ENCODE peak calls at places on chromosomes 3 and 15, in seven cellular contexts. One of them, this sample, is unnamed.

GRCh38 chr3:28980631-28981030 is 300.2 kb upstream of the RBMS3 start:
- DNase-seq in SK-MEL-5: no peak
- DNase-seq in stimulated activated CD4-positive, alpha-beta T cell treated with anti-CD3 and anti-CD28 coated beads, Interleukin-15, amount 100 ng/mL, for 1 hour: no peak
- DNase-seq in frontal cortex: no peak
- DNase-seq in effector memory CD4-positive, alpha-beta T cell: no peak
- DNase-seq in activated naive CD4-positive, alpha-beta T cell: no peak
- DNase-seq in adrenal gland: no peak
- DNase-seq in this sample: no peak

GRCh38 chr3:4601926-4602325 is 108.8 kb downstream of the ITPR1 start:
- DNase-seq in activated naive CD4-positive, alpha-beta T cell: no peak
- DNase-seq in effector memory CD4-positive, alpha-beta T cell: no peak
- DNase-seq in SK-MEL-5: no peak
- DNase-seq in adrenal gland: no peak
- DNase-seq in stimulated activated CD4-positive, alpha-beta T cell treated with anti-CD3 and anti-CD28 coated beads, Interleukin-15, amount 100 ng/mL, for 1 hour: no peak
- DNase-seq in frontal cortex: no peak
- DNase-seq in this sample: no peak

GRCh38 chr3:45054196-45054857 is 28.2 kb downstream of the CLEC3B start:
- DNase-seq in effector memory CD4-positive, alpha-beta T cell: no peak
- DNase-seq in adrenal gland: no peak
- DNase-seq in activated naive CD4-positive, alpha-beta T cell: no peak
- DNase-seq in frontal cortex: no peak
- DNase-seq in SK-MEL-5: no peak
- DNase-seq in stimulated activated CD4-positive, alpha-beta T cell treated with anti-CD3 and anti-CD28 coated beads, Interleukin-15, amount 100 ng/mL, for 1 hour: no peak
- DNase-seq in this sample: no peak

GRCh38 chr3:87145553-87145952 is 81.6 kb upstream of the CHMP2B start:
- DNase-seq in effector memory CD4-positive, alpha-beta T cell: no peak
- DNase-seq in SK-MEL-5: peak
- DNase-seq in stimulated activated CD4-positive, alpha-beta T cell treated with anti-CD3 and anti-CD28 coated beads, Interleukin-15, amount 100 ng/mL, for 1 hour: no peak
- DNase-seq in frontal cortex: no peak
- DNase-seq in activated naive CD4-positive, alpha-beta T cell: no peak
- DNase-seq in adrenal gland: no peak
- DNase-seq in this sample: no peak

GRCh38 chr15:77040673-77041072 is 30.2 kb downstream of the TSPAN3 start:
- DNase-seq in activated naive CD4-positive, alpha-beta T cell: no peak
- DNase-seq in stimulated activated CD4-positive, alpha-beta T cell treated with anti-CD3 and anti-CD28 coated beads, Interleukin-15, amount 100 ng/mL, for 1 hour: no peak
- DNase-seq in effector memory CD4-positive, alpha-beta T cell: no peak
- DNase-seq in frontal cortex: peak
- DNase-seq in adrenal gland: no peak
- DNase-seq in SK-MEL-5: no peak
- DNase-seq in this sample: no peak

GRCh38 chr3:44509393-44509921 is 32.0 kb upstream of the ZNF445 start:
- DNase-seq in effector memory CD4-positive, alpha-beta T cell: no peak
- DNase-seq in SK-MEL-5: peak
- DNase-seq in stimulated activated CD4-positive, alpha-beta T cell treated with anti-CD3 and anti-CD28 coated beads, Interleukin-15, amount 100 ng/mL, for 1 hour: no peak
- DNase-seq in frontal cortex: peak
- DNase-seq in adrenal gland: peak
- DNase-seq in activated naive CD4-positive, alpha-beta T cell: no peak
- DNase-seq in this sample: no peak

GRCh38 chr3:101886626-101887025 is 37.3 kb downstream of the NFKBIZ start:
- DNase-seq in stimulated activated CD4-positive, alpha-beta T cell treated with anti-CD3 and anti-CD28 coated beads, Interleukin-15, amount 100 ng/mL, for 1 hour: no peak
- DNase-seq in effector memory CD4-positive, alpha-beta T cell: no peak
- DNase-seq in activated naive CD4-positive, alpha-beta T cell: no peak
- DNase-seq in frontal cortex: no peak
- DNase-seq in SK-MEL-5: no peak
- DNase-seq in adrenal gland: no peak
- DNase-seq in this sample: no peak

GRCh38 chr3:187183210-187183862 is 13.9 kb upstream of the RTP1 start:
- DNase-seq in SK-MEL-5: no peak
- DNase-seq in activated naive CD4-positive, alpha-beta T cell: no peak
- DNase-seq in adrenal gland: no peak
- DNase-seq in effector memory CD4-positive, alpha-beta T cell: no peak
- DNase-seq in stimulated activated CD4-positive, alpha-beta T cell treated with anti-CD3 and anti-CD28 coated beads, Interleukin-15, amount 100 ng/mL, for 1 hour: no peak
- DNase-seq in frontal cortex: no peak
- DNase-seq in this sample: no peak

GRCh38 chr3:52526151-52526561 is 7.5 kb downstream of the NT5DC2 start:
- DNase-seq in frontal cortex: no peak
- DNase-seq in adrenal gland: peak
- DNase-seq in SK-MEL-5: no peak
- DNase-seq in stimulated activated CD4-positive, alpha-beta T cell treated with anti-CD3 and anti-CD28 coated beads, Interleukin-15, amount 100 ng/mL, for 1 hour: no peak
- DNase-seq in activated naive CD4-positive, alpha-beta T cell: no peak
- DNase-seq in effector memory CD4-positive, alpha-beta T cell: no peak
- DNase-seq in this sample: no peak

GRCh38 chr15:51580385-51580784 is 42.2 kb downstream of the DMXL2 start:
- DNase-seq in stimulated activated CD4-positive, alpha-beta T cell treated with anti-CD3 and anti-CD28 coated beads, Interleukin-15, amount 100 ng/mL, for 1 hour: no peak
- DNase-seq in SK-MEL-5: no peak
- DNase-seq in frontal cortex: no peak
- DNase-seq in adrenal gland: no peak
- DNase-seq in effector memory CD4-positive, alpha-beta T cell: no peak
- DNase-seq in activated naive CD4-positive, alpha-beta T cell: no peak
- DNase-seq in this sample: no peak

GRCh38 chr15:90029024-90029423 is 27.9 kb downstream of the ZNF710 start:
- DNase-seq in SK-MEL-5: no peak
- DNase-seq in effector memory CD4-positive, alpha-beta T cell: no peak
- DNase-seq in activated naive CD4-positive, alpha-beta T cell: no peak
- DNase-seq in adrenal gland: no peak
- DNase-seq in frontal cortex: no peak
- DNase-seq in stimulated activated CD4-positive, alpha-beta T cell treated with anti-CD3 and anti-CD28 coated beads, Interleukin-15, amount 100 ng/mL, for 1 hour: no peak
- DNase-seq in this sample: no peak

GRCh38 chr15:96893159-96893906 is 562.8 kb downstream of the NR2F2 start:
- DNase-seq in activated naive CD4-positive, alpha-beta T cell: no peak
- DNase-seq in SK-MEL-5: peak
- DNase-seq in effector memory CD4-positive, alpha-beta T cell: no peak
- DNase-seq in adrenal gland: peak
- DNase-seq in frontal cortex: peak
- DNase-seq in stimulated activated CD4-positive, alpha-beta T cell treated with anti-CD3 and anti-CD28 coated beads, Interleukin-15, amount 100 ng/mL, for 1 hour: no peak
- DNase-seq in this sample: no peak

GRCh38 chr3:143171656-143172055 is 52.1 kb downstream of the CHST2 start:
- DNase-seq in activated naive CD4-positive, alpha-beta T cell: no peak
- DNase-seq in stimulated activated CD4-positive, alpha-beta T cell treated with anti-CD3 and anti-CD28 coated beads, Interleukin-15, amount 100 ng/mL, for 1 hour: no peak
- DNase-seq in SK-MEL-5: no peak
- DNase-seq in frontal cortex: no peak
- DNase-seq in effector memory CD4-positive, alpha-beta T cell: no peak
- DNase-seq in adrenal gland: no peak
- DNase-seq in this sample: no peak

GRCh38 chr3:170179444-170179843 is 2.1 kb downstream of the PHC3 start:
- DNase-seq in effector memory CD4-positive, alpha-beta T cell: no peak
- DNase-seq in adrenal gland: no peak
- DNase-seq in SK-MEL-5: no peak
- DNase-seq in stimulated activated CD4-positive, alpha-beta T cell treated with anti-CD3 and anti-CD28 coated beads, Interleukin-15, amount 100 ng/mL, for 1 hour: no peak
- DNase-seq in activated naive CD4-positive, alpha-beta T cell: no peak
- DNase-seq in frontal cortex: no peak
- DNase-seq in this sample: no peak

GRCh38 chr3:150150633-150151032 is 179.9 kb upstream of the PFN2 start:
- DNase-seq in stimulated activated CD4-positive, alpha-beta T cell treated with anti-CD3 and anti-CD28 coated beads, Interleukin-15, amount 100 ng/mL, for 1 hour: no peak
- DNase-seq in adrenal gland: no peak
- DNase-seq in SK-MEL-5: no peak
- DNase-seq in effector memory CD4-positive, alpha-beta T cell: no peak
- DNase-seq in activated naive CD4-positive, alpha-beta T cell: no peak
- DNase-seq in frontal cortex: no peak
- DNase-seq in this sample: no peak

GRCh38 chr3:75321060-75321459 is 343.1 kb upstream of the FRG2C start:
- DNase-seq in adrenal gland: no peak
- DNase-seq in SK-MEL-5: no peak
- DNase-seq in frontal cortex: no peak
- DNase-seq in effector memory CD4-positive, alpha-beta T cell: no peak
- DNase-seq in activated naive CD4-positive, alpha-beta T cell: no peak
- DNase-seq in stimulated activated CD4-positive, alpha-beta T cell treated with anti-CD3 and anti-CD28 coated beads, Interleukin-15, amount 100 ng/mL, for 1 hour: no peak
- DNase-seq in this sample: no peak

GRCh38 chr3:79654019-79654418 is 113.8 kb downstream of the ROBO1 start:
- DNase-seq in activated naive CD4-positive, alpha-beta T cell: no peak
- DNase-seq in effector memory CD4-positive, alpha-beta T cell: no peak
- DNase-seq in stimulated activated CD4-positive, alpha-beta T cell treated with anti-CD3 and anti-CD28 coated beads, Interleukin-15, amount 100 ng/mL, for 1 hour: no peak
- DNase-seq in SK-MEL-5: no peak
- DNase-seq in adrenal gland: no peak
- DNase-seq in frontal cortex: no peak
- DNase-seq in this sample: no peak

GRCh38 chr3:60979861-60980739 is 271.2 kb downstream of the FHIT start:
- DNase-seq in SK-MEL-5: peak
- DNase-seq in frontal cortex: no peak
- DNase-seq in stimulated activated CD4-positive, alpha-beta T cell treated with anti-CD3 and anti-CD28 coated beads, Interleukin-15, amount 100 ng/mL, for 1 hour: no peak
- DNase-seq in adrenal gland: no peak
- DNase-seq in effector memory CD4-positive, alpha-beta T cell: no peak
- DNase-seq in activated naive CD4-positive, alpha-beta T cell: no peak
- DNase-seq in this sample: no peak

GRCh38 chr15:23566070-23567050 is 886 bp downstream of the MKRN3 start:
- DNase-seq in adrenal gland: no peak
- DNase-seq in activated naive CD4-positive, alpha-beta T cell: no peak
- DNase-seq in effector memory CD4-positive, alpha-beta T cell: no peak
- DNase-seq in SK-MEL-5: no peak
- DNase-seq in frontal cortex: no peak
- DNase-seq in stimulated activated CD4-positive, alpha-beta T cell treated with anti-CD3 and anti-CD28 coated beads, Interleukin-15, amount 100 ng/mL, for 1 hour: peak
- DNase-seq in this sample: no peak